ENCODE peak calls at places on chromosomes 6 and 20, in four cellular contexts. W is A549, A is fibroblast of mammary gland, C is GM20000. H is an unnamed sample.

GRCh38 chr6:22631101-22631500 is 61.7 kb downstream of the HDGFL1 start:
- DNase-seq in W (no peak), A (no peak), C (no peak), H (no peak)

GRCh38 chr6:82017316-82017715 is 230.2 kb downstream of the IBTK start:
- DNase-seq in W (peak; percentile 71), A (peak; percentile 99), C (no peak), H (no peak)

GRCh38 chr20:18780731-18781130 is 32.9 kb upstream of the SCP2D1 start:
- DNase-seq in W (no peak), A (no peak), C (no peak), H (no peak)

GRCh38 chr6:2324166-2324953 is 79.0 kb upstream of the GMDS start:
- DNase-seq in W (no peak), A (no peak), C (no peak), H (no peak)

GRCh38 chr6:108751851-108752732 is 96.1 kb upstream of the ARMC2 start:
- DNase-seq in W (no peak), A (no peak), C (no peak), H (no peak)

GRCh38 chr20:47468290-47469050 is 33.2 kb upstream of the NCOA3 start:
- DNase-seq in W (no peak), A (no peak), C (peak; percentile 47), H (no peak)

GRCh38 chr20:4038047-4038459 is 22.7 kb upstream of the RNF24 start:
- DNase-seq in W (peak; percentile 34), A (peak; percentile 73), C (peak; percentile 90), H (no peak)

GRCh38 chr20:29743101-29743931 is 1514.1 kb upstream of the DEFB115 start:
- DNase-seq in W (no peak), A (no peak), C (no peak), H (no peak)

GRCh38 chr6:178119-178518 is 114.2 kb upstream of the DUSP22 start:
- DNase-seq in W (no peak), A (no peak), C (no peak), H (no peak)

GRCh38 chr6:75402296-75402695 is 91.3 kb downstream of the FILIP1 start:
- DNase-seq in W (no peak), A (peak; percentile 83), C (peak; percentile 20), H (no peak)

GRCh38 chr20:10430000-10430466 is 4.0 kb downstream of the MKKS start:
- DNase-seq in W (peak; percentile 80), A (peak; percentile 69), C (no peak), H (no peak)

GRCh38 chr6:37916149-37916548 is 96.6 kb downstream of the ZFAND3 start:
- DNase-seq in W (no peak), A (no peak), C (no peak), H (no peak)

GRCh38 chr6:130906736-130907381 is 79.7 kb downstream of the SMLR1 start:
- DNase-seq in W (no peak), A (peak; percentile 79), C (no peak), H (peak; percentile 38)

GRCh38 chr6:23174781-23175361 is 605.5 kb downstream of the HDGFL1 start:
- DNase-seq in W (peak; percentile 21), A (peak; percentile 98), C (no peak), H (peak; percentile 90)

GRCh38 chr20:63223121-63223825 is 7.3 kb upstream of the YTHDF1 start:
- DNase-seq in W (peak; percentile 62), A (peak; percentile 38), C (peak; percentile 69), H (no peak)

GRCh38 chr6:12138936-12139335 is 126.8 kb downstream of the HIVEP1 start:
- DNase-seq in W (no peak), A (no peak), C (no peak), H (no peak)

GRCh38 chr6:136113736-136114173 is 136.4 kb downstream of the MTFR2 start:
- DNase-seq in W (peak; percentile 31), A (peak; percentile 86), C (no peak), H (peak; percentile 60)

GRCh38 chr20:19750907-19751636 is 7.0 kb upstream of the RIN2 start:
- DNase-seq in W (no peak), A (no peak), C (peak; percentile 36), H (no peak)

GRCh38 chr20:1301031-1301529 is 27.9 kb downstream of the SDCBP2 start:
- DNase-seq in W (peak; percentile 31), A (peak; percentile 70), C (no peak), H (no peak)

GRCh38 chr20:8385247-8385646 is 253.2 kb downstream of the PLCB1 start:
- DNase-seq in W (no peak), A (peak; percentile 48), C (no peak), H (peak; percentile 67)

GRCh38 chr6:129936329-129937165 is 75.4 kb upstream of the TMEM244 start:
- DNase-seq in W (peak; percentile 68), A (peak; percentile 84), C (peak; percentile 31), H (no peak)

GRCh38 chr20:63056236-63057132 is 49.7 kb upstream of the BHLHE23 start:
- DNase-seq in W (peak; percentile 53), A (no peak), C (peak; percentile 82), H (no peak)

GRCh38 chr6:106789436-106790145 is 160.2 kb downstream of the QRSL1 start:
- DNase-seq in W (no peak), A (no peak), C (no peak), H (no peak)

GRCh38 chr6:107217248-107217647 is 101.9 kb upstream of the BEND3 start:
- DNase-seq in W (no peak), A (no peak), C (no peak), H (no peak)

GRCh38 chr20:24721891-24722530 is 227.1 kb upstream of the CST7 start:
- DNase-seq in W (no peak), A (no peak), C (no peak), H (no peak)

GRCh38 chr20:49560646-49561045 is 7.3 kb downstream of the PTGIS start:
- DNase-seq in W (no peak), A (no peak), C (no peak), H (no peak)

GRCh38 chr6:105680131-105680530 is 277.2 kb upstream of the PREP start:
- DNase-seq in W (no peak), A (no peak), C (no peak), H (no peak)

GRCh38 chr6:7137335-7138106 is 29.8 kb downstream of the RREB1 start:
- DNase-seq in W (peak; percentile 40), A (peak; percentile 69), C (peak; percentile 56), H (no peak)

GRCh38 chr20:37518606-37519507 is 2.2 kb upstream of the NNAT start:
- DNase-seq in W (no peak), A (no peak), C (no peak), H (no peak)

GRCh38 chr20:17381701-17382100 is 149.5 kb downstream of the BFSP1 start:
- DNase-seq in W (no peak), A (no peak), C (no peak), H (no peak)

GRCh38 chr6:17021539-17021889 is 80.3 kb upstream of the STMND1 start:
- DNase-seq in W (no peak), A (peak; percentile 75), C (no peak), H (no peak)

GRCh38 chr20:1478566-1478965 is 11.9 kb upstream of the NSFL1C start:
- DNase-seq in W (peak; percentile 42), A (peak; percentile 65), C (no peak), H (no peak)

GRCh38 chr6:37222125-37222967 is 35.2 kb upstream of the TBC1D22B start:
- DNase-seq in W (peak; percentile 91), A (peak; percentile 79), C (peak; percentile 83), H (no peak)

DNA sequence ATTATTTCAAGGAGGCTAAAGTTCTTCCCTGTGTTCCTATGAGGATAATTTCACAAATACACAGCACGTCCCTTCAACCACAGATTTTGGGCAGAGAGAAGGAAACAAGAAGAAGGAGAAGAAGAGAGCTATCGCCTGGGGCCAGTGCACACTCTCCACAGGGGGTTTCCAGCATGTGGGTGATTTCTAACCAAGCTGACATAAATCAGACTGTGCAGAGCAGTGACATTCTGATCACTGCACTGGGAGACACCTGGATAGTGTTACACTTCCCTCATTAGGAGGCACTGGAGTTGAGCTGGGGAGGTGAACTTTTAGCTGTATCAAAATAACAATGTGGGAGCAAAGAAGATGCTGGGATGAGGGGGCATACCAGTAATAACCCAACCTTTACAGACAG is 71.8 kb upstream of the CENPW start:
- DNase-seq in W (no peak), A (no peak), C (peak; percentile 39), H (no peak)
- TF ChIP-seq CTCF in W (no peak), A (no peak), C (no peak), H (no peak)

GRCh38 chr6:30612687-30613248 is 4.3 kb downstream of the PPP1R10 start:
- DNase-seq in W (no peak), A (peak; percentile 65), C (no peak), H (no peak)

GRCh38 chr6:30612213-30612612 is 4.8 kb downstream of the PPP1R10 start:
- DNase-seq in W (peak; percentile 39), A (peak; percentile 61), C (no peak), H (no peak)

GRCh38 chr6:30610065-30610464 is 7.0 kb downstream of the PPP1R10 start:
- DNase-seq in W (no peak), A (no peak), C (no peak), H (no peak)

GRCh38 chr6:30611856-30612194 is 5.2 kb downstream of the PPP1R10 start:
- DNase-seq in W (no peak), A (no peak), C (no peak), H (no peak)

GRCh38 chr6:30611150-30611855 is 5.7 kb downstream of the PPP1R10 start:
- DNase-seq in W (no peak), A (no peak), C (no peak), H (no peak)
- TF ChIP-seq CTCF in W (no peak), A (no peak), C (no peak), H (no peak)

GRCh38 chr6:14025160-14025559 is 92.4 kb upstream of the CD83 start:
- DNase-seq in W (no peak), A (no peak), C (no peak), H (no peak)

GRCh38 chr6:14026831-14027539 is 90.6 kb upstream of the CD83 start:
- DNase-seq in W (no peak), A (peak; percentile 35), C (no peak), H (peak; percentile 53)

GRCh38 chr6:14028631-14029030 is 88.9 kb upstream of the CD83 start:
- DNase-seq in W (no peak), A (no peak), C (no peak), H (no peak)

GRCh38 chr6:14031516-14031915 is 86.1 kb upstream of the CD83 start:
- DNase-seq in W (no peak), A (peak; percentile 4), C (no peak), H (no peak)

GRCh38 chr6:14029605-14030004 is 88.0 kb upstream of the CD83 start:
- DNase-seq in W (no peak), A (no peak), C (no peak), H (no peak)
- TF ChIP-seq CTCF in W (no peak), A (no peak), C (no peak), H (no peak)

DNA sequence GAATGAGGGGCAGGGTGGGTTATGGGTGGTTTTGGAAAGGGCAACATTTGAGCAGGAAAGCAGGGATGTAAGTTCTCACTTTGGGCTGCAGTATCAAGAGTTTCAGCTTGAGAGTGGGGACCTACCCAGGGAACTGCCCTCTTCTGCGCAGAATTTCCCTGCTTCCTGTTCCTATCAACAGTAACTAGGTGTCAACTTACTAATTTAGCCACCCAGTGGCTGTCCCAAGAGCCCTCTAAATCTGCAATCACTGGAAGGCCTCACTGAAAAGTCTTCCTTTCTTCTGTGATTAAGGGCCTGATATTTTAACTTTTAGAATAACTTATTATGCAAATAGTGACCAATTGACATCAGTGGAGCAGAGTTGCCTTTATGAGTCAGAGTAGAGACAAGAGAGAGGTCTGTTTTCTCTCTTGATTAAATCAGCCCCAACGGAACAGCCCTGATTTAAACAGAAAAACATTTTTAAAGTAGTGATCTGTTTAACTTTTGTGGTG is 118.2 kb upstream of the RIPOR2 start:
- DNase-seq in W (no peak), A (peak; percentile 88), C (peak; percentile 46), H (no peak)
- TF ChIP-seq CTCF in W (no peak), A (no peak), C (no peak), H (no peak)

GRCh38 chr6:111841822-111842221 is 31.4 kb downstream of the FYN start:
- DNase-seq in W (no peak), A (peak; percentile 34), C (no peak), H (no peak)
- TF ChIP-seq CTCF in W (no peak), A (no peak), C (no peak), H (no peak)

H was measured in AG04449.